ENCODE peak calls at places on chromosomes 2 and 18, in six cellular contexts. E is dorsolateral prefrontal cortex, S is A673, O is fibroblast of the aortic adventitia, P is IMR-90, N is right atrium auricular region. Q is an unnamed sample.

GRCh38 chr18:10166164-10166807 is 252.5 kb downstream of the VAPA start:
- DNase-seq in E (no peak), S (no peak), O (no peak), P (no peak), N (no peak), Q (no peak)

GRCh38 chr2:12169060-12169406 is 422.6 kb downstream of the LPIN1 start:
- DNase-seq in E (no peak), S (peak; percentile 37), O (peak; percentile 85), P (peak; percentile 82), N (no peak), Q (no peak)

GRCh38 chr2:46177461-46178089 is 119.6 kb upstream of the EPAS1 start:
- DNase-seq in E (no peak), S (no peak), O (no peak), P (peak; percentile 75), N (no peak), Q (no peak)

GRCh38 chr2:40244251-40245010 is 207.5 kb downstream of the SLC8A1 start:
- DNase-seq in E (no peak), S (peak; percentile 53), O (peak; percentile 85), P (peak; percentile 75), N (peak; percentile 66), Q (no peak)

GRCh38 chr2:36456227-36456788 is 100.7 kb downstream of the CRIM1 start:
- DNase-seq in E (no peak), S (peak; percentile 98), O (peak; percentile 81), P (peak; percentile 81), N (peak; percentile 82), Q (peak; percentile 83)

GRCh38 chr18:35005963-35006577 is 35.1 kb upstream of the MAPRE2 start:
- DNase-seq in E (no peak), S (peak; percentile 64), O (peak; percentile 86), P (peak; percentile 70), N (no peak), Q (no peak)

GRCh38 chr2:8546319-8547283 is 135.3 kb upstream of the ID2 start:
- DNase-seq in E (no peak), S (no peak), O (no peak), P (no peak), N (no peak), Q (peak; percentile 71)

GRCh38 chr2:174336403-174337336 is 1.9 kb downstream of the SP9 start:
- DNase-seq in E (no peak), S (peak; percentile 58), O (no peak), P (no peak), N (no peak), Q (no peak)

GRCh38 chr2:233470007-233470687 is 96.4 kb downstream of the USP40 start:
- DNase-seq in E (peak; percentile 85), S (no peak), O (peak; percentile 3), P (no peak), N (no peak), Q (peak; percentile 75)

GRCh38 chr2:240685771-240686371 is 3.2 kb upstream of the AQP12B start:
- DNase-seq in E (no peak), S (no peak), O (no peak), P (no peak), N (peak; percentile 50), Q (no peak)

GRCh38 chr2:67318014-67318413 is 79.1 kb upstream of the ETAA1 start:
- DNase-seq in E (no peak), S (no peak), O (no peak), P (no peak), N (no peak), Q (no peak)

GRCh38 chr2:183269956-183270355 is 145.7 kb downstream of the NUP35 start:
- DNase-seq in E (no peak), S (peak; percentile 50), O (no peak), P (no peak), N (no peak), Q (no peak)

GRCh38 chr2:240643093-240643810 is 18.0 kb downstream of the GPR35 start:
- DNase-seq in E (no peak), S (no peak), O (no peak), P (no peak), N (peak; percentile 7), Q (no peak)

GRCh38 chr2:232236200-232236599 is 142.4 kb upstream of the ALPP start:
- DNase-seq in E (no peak), S (no peak), O (no peak), P (peak; percentile 19), N (no peak), Q (no peak)

GRCh38 chr2:120893874-120894584 is 158.4 kb downstream of the GLI2 start:
- DNase-seq in E (no peak), S (no peak), O (no peak), P (no peak), N (no peak), Q (no peak)

GRCh38 chr2:238382381-238382781 is 44.3 kb upstream of the ASB1 start:
- DNase-seq in E (no peak), S (no peak), O (peak; percentile 59), P (no peak), N (no peak), Q (no peak)

GRCh38 chr2:23596316-23596885 is 211.4 kb downstream of the KLHL29 start:
- DNase-seq in E (peak; percentile 28), S (no peak), O (no peak), P (peak; percentile 67), N (no peak), Q (no peak)

GRCh38 chr2:217512259-217512658 is 490.5 kb downstream of the TNS1 start:
- DNase-seq in E (no peak), S (no peak), O (no peak), P (no peak), N (no peak), Q (no peak)

GRCh38 chr2:96407041-96407918 is 71.7 kb downstream of the NCAPH start:
- DNase-seq in E (peak; percentile 79), S (peak; percentile 81), O (peak; percentile 86), P (peak; percentile 79), N (peak; percentile 76), Q (no peak)

GRCh38 chr18:45201489-45201888 is 413.8 kb upstream of the SLC14A2 start:
- DNase-seq in E (no peak), S (no peak), O (no peak), P (no peak), N (no peak), Q (no peak)

GRCh38 chr2:189594305-189594704 is 13.7 kb upstream of the SLC40A1 start:
- DNase-seq in E (no peak), S (no peak), O (no peak), P (no peak), N (no peak), Q (no peak)

GRCh38 chr2:95760839-95761525 is 169.2 kb downstream of the TRIM43 start:
- DNase-seq in E (no peak), S (peak; percentile 47), O (peak; percentile 62), P (peak; percentile 88), N (no peak), Q (no peak)

GRCh38 chr2:225328192-225328591 is 71.3 kb upstream of the NYAP2 start:
- DNase-seq in E (no peak), S (no peak), O (no peak), P (peak; percentile 57), N (no peak), Q (no peak)

GRCh38 chr18:79242246-79242645 is 153.5 kb upstream of the NFATC1 start:
- DNase-seq in E (no peak), S (peak; percentile 94), O (no peak), P (peak; percentile 4), N (no peak), Q (no peak)

GRCh38 chr18:76982038-76982437 is 150.5 kb downstream of the MBP start:
- DNase-seq in E (no peak), S (no peak), O (no peak), P (no peak), N (no peak), Q (peak; percentile 33)

GRCh38 chr2:152740743-152741328 is 22.4 kb downstream of the ARL6IP6 start:
- DNase-seq in E (no peak), S (peak; percentile 78), O (peak; percentile 79), P (peak; percentile 72), N (no peak), Q (no peak)
- H3K4me3 ChIP-seq in E (no peak overlapping the region), S (no peak overlapping the region), O (no peak overlapping the region), P (no peak overlapping the region), N (no peak overlapping the region), Q (no peak overlapping the region)

DNA sequence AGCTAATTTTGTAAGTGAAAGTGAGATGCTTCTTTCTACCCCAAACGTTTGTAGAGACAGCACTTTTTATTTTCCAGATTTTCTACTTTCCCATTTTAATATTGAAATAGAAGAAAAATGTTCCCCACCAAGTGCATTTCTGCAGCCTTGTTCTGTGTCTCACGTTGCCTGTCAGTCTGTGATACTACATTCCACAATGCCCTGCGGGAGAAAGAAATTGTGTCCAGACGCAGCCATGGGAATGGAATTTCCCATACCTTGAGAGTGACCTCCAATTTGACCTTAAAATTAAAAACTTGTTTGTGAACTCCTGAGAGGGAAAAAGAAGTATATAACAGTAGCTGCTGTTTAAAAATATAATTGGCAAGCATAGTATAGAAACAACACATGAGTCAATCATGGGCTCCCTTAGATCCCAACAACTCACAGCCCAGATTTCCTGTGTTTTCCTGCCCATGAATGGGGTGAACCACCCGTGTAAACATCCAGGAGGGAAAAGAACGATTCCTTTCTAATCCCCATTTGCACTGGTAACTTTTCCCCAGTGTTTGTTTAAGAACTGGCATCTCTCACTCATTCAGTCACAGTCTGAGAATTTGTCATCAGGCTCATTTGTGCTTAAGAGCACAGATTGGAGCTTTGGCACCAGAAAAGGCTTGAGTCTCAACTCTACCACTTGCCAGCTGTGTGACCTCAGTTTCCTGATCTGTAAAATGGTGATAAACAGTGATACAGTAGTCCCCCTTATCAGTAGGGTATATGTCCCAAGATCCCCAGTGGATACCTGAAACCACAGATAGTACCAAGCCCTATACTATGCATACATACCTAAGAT is 166.1 kb upstream of the ZNF521 start:
- DNase-seq in E (no peak), S (no peak), O (no peak), P (no peak), N (no peak), Q (no peak)
- H3K4me3 ChIP-seq in E (no peak overlapping the region), S (no peak overlapping the region), O (no peak overlapping the region), P (no peak overlapping the region), N (no peak overlapping the region), Q (no peak overlapping the region)

DNA sequence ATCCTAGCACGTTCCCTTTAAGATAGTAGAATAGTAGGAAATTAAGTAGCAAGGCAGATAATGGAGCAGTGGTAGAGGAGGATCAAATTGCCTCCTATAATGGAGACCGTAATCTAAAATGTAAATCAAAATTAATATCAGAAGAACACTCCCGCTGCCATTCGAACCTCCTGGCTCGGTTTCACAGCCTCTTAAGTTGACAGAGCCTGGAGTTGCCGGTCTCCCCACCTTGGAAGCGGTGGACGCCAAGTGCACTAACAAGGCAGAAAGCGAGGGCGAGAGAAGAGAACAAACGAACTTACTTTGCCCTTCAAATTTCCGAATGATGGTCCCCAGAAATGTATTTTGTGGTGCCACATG is 446 bp downstream of the KCNH7 start:
- DNase-seq in E (no peak), S (no peak), O (no peak), P (no peak), N (no peak), Q (no peak)
- H3K4me3 ChIP-seq in E (peak overlapping the region; percentile 52), S (peak overlapping the region; percentile 33), O (no peak overlapping the region), P (no peak overlapping the region), N (peak overlapping the region; percentile 9), Q (peak overlapping the region; percentile 50)

DNA sequence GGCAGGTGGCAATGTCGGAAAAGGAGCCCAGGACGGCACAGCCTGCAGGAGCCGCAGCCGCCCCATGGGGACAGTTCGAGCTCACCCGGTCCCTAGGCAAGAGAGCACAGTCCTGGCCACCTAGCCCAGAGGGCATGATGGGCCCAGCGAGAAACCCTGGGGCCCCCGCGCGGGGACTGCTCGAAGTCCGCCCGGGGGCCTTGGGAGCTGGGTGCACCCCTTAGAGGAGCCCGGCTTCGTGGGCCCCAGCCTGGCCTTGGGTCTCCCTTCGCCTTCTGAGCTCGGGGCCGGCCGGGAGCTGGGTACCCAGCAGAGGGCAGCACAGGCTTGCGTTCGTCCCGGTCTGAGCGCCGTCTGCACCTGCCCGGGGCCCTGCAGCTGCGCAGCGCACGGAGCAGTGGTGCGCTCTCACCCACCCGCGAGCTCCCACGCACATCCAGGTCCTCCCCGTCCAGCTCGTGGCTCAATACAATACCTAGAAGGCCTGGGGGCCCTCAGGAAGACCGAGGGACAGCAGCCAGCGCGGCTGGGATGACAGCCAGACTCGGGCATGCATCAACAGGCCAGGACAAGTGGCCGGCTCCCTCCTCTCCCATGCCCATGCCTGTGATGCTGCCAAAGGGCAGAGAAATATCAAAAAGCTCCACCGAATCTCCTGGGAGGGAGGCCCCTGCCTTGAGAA is 96.2 kb upstream of the ZNF532 start:
- DNase-seq in E (peak; percentile 74), S (peak; percentile 82), O (peak; percentile 43), P (peak; percentile 48), N (no peak), Q (peak; percentile 78)
- H3K4me3 ChIP-seq in E (peak overlapping the region; percentile 47), S (peak overlapping the region; percentile 33), O (peak overlapping the region; percentile 28), P (peak overlapping the region; percentile 20), N (no peak overlapping the region), Q (peak overlapping the region; percentile 63)

Q was measured in coronary artery.